ENCODE peak calls at places on chromosome 11, in eight cellular contexts. F, W, N, D, B, P, M and A are unnamed samples. For H3K9me2, the result is how much of the 10 kb centered on the place peaks cover.

GRCh38 chr11:69131644-69132300 is 24.0 kb upstream of the SMIM38 start:
- DNase-seq in F (no peak), W (peak), N (peak), D (peak), B (peak), P (peak), M (peak), A (peak)

GRCh38 chr11:88315981-88316441 is 21.5 kb downstream of the CTSC start:
- DNase-seq in F (no peak), W (no peak), N (no peak), D (no peak), B (no peak), P (peak), M (no peak), A (no peak)

GRCh38 chr11:120337133-120337895 is 1.1 kb downstream of the ARHGEF12 start:
- DNase-seq in F (peak), W (peak), N (no peak), D (peak), B (peak), P (peak), M (no peak), A (peak)

GRCh38 chr11:27720277-27720830 is 20.1 kb upstream of the BDNF start:
- DNase-seq in F (no peak), W (peak), N (peak), D (peak), B (peak), P (peak), M (no peak), A (no peak)

GRCh38 chr11:111841370-111842053 is 29.9 kb downstream of the ALG9 start:
- DNase-seq in F (peak), W (peak), N (peak), D (peak), B (peak), P (peak), M (peak), A (peak)

GRCh38 chr11:94922675-94923347 is 50.5 kb downstream of the CWC15 start:
- DNase-seq in F (peak), W (no peak), N (no peak), D (no peak), B (no peak), P (no peak), M (no peak), A (no peak)

GRCh38 chr11:47355283-47356128 is 3.0 kb upstream of the MYBPC3 start:
- DNase-seq in F (no peak), W (peak), N (peak), D (peak), B (peak), P (peak), M (peak), A (no peak)

GRCh38 chr11:118757881-118758399 is 33.0 kb downstream of the DDX6 start:
- DNase-seq in F (no peak), W (no peak), N (no peak), D (no peak), B (no peak), P (no peak), M (no peak), A (no peak)

GRCh38 chr11:62048101-62048500 is 75.7 kb upstream of the INCENP start:
- DNase-seq in F (no peak), W (no peak), N (no peak), D (peak), B (no peak), P (peak), M (no peak), A (no peak)

GRCh38 chr11:6468712-6469495 is 4.8 kb downstream of the TRIM3 start:
- DNase-seq in F (peak), W (peak), N (no peak), D (peak), B (peak), P (peak), M (peak), A (no peak)
- H2AFZ ChIP-seq in F (peak), W (peak), N (no peak), D (no peak), B (peak), P (no peak), M (no peak), A (peak)

GRCh38 chr11:34916810-34917780 is 677 bp downstream of the PDHX start:
- DNase-seq in F (peak), W (peak), N (no peak), D (peak), B (no peak), P (peak), M (peak), A (no peak)

GRCh38 chr11:34916014-34916809 is at the start of the genes APIP and PDHX:
- DNase-seq in F (peak), W (peak), N (peak), D (peak), B (peak), P (peak), M (peak), A (peak)

GRCh38 chr11:34926101-34926830 is 9.8 kb downstream of the PDHX start:
- DNase-seq in F (peak), W (peak), N (peak), D (peak), B (peak), P (peak), M (peak), A (peak)

GRCh38 chr11:34924714-34925113 is 8.3 kb downstream of the PDHX start:
- DNase-seq in F (no peak), W (no peak), N (no peak), D (peak), B (no peak), P (no peak), M (no peak), A (no peak)

GRCh38 chr11:34921156-34921555 is 4.7 kb downstream of the PDHX start:
- DNase-seq in F (no peak), W (no peak), N (no peak), D (no peak), B (no peak), P (no peak), M (no peak), A (no peak)
- H3K9me2 ChIP-seq in F (under half), W (under half), N (under half), D (under half), B (under half), P (under half), M (under half), A (under half)

GRCh38 chr11:124747406-124748099 is 4.5 kb downstream of the VSIG2 start:
- DNase-seq in F (no peak), W (no peak), N (no peak), D (no peak), B (no peak), P (no peak), M (no peak), A (no peak)
- H2AFZ ChIP-seq in F (peak), W (no peak), N (no peak), D (peak), B (no peak), P (peak), M (no peak), A (peak)

GRCh38 chr11:44967930-44968496 is 17.3 kb upstream of the TP53I11 start:
- DNase-seq in F (no peak), W (no peak), N (no peak), D (no peak), B (no peak), P (no peak), M (no peak), A (no peak)
- H3K9me2 ChIP-seq in F (under half), W (under half), N (under half), D (under half), B (under half), P (under half), M (under half), A (under half)